ENCODE peak calls at places on chromosomes 2 and 18, in four cellular contexts. I is HFF-Myc, H is AG08396, W is MM.1S. S is an unnamed sample.

GRCh38 chr2:45256867-45257641 is 247.8 kb upstream of the SIX2 start:
- DNase-seq in I (no peak), H (no peak), W (no peak), S (no peak)

GRCh38 chr2:144912206-144912605 is 392.3 kb upstream of the ZEB2 start:
- DNase-seq in I (no peak), H (no peak), W (no peak), S (no peak)

GRCh38 chr18:72674710-72675109 is 130.6 kb upstream of the CBLN2 start:
- DNase-seq in I (no peak), H (no peak), W (no peak), S (no peak)

GRCh38 chr2:23788100-23788499 is 138.8 kb downstream of the ATAD2B start:
- DNase-seq in I (no peak), H (no peak), W (no peak), S (no peak)

GRCh38 chr2:237471457-237472186 is 15.4 kb upstream of the MLPH start:
- DNase-seq in I (no peak), H (peak), W (peak), S (peak)

GRCh38 chr2:59025157-59025757 is 784.1 kb upstream of the FANCL start:
- DNase-seq in I (peak), H (peak), W (no peak), S (peak)

GRCh38 chr2:183665976-183666375 is 541.7 kb downstream of the NUP35 start:
- DNase-seq in I (no peak), H (no peak), W (peak), S (no peak)

GRCh38 chr2:38377501-38378258 is 607 bp upstream of the ATL2 start:
- DNase-seq in I (peak), H (peak), W (peak), S (no peak)

GRCh38 chr2:30847841-30848240 is 40.6 kb upstream of the CAPN13 start:
- DNase-seq in I (no peak), H (no peak), W (no peak), S (no peak)

GRCh38 chr2:201185863-201186262 is 2.9 kb downstream of the CASP10 start:
- DNase-seq in I (no peak), H (no peak), W (no peak), S (peak)

GRCh38 chr18:59547691-59548182 is 149.5 kb downstream of the CCBE1 start:
- DNase-seq in I (no peak), H (peak), W (peak), S (peak)

GRCh38 chr18:50507120-50507590 is 52.7 kb upstream of the MAPK4 start:
- DNase-seq in I (no peak), H (no peak), W (peak), S (peak)

GRCh38 chr2:173903611-173904394 is 61.4 kb downstream of the SP3 start:
- DNase-seq in I (no peak), H (no peak), W (no peak), S (no peak)

GRCh38 chr2:26631401-26631800 is 9.8 kb downstream of the CIB4 start:
- DNase-seq in I (no peak), H (no peak), W (no peak), S (no peak)

GRCh38 chr2:215594766-215595165 is 158.9 kb upstream of the FN1 start:
- DNase-seq in I (no peak), H (no peak), W (no peak), S (no peak)

GRCh38 chr2:58739033-58739432 is 497.9 kb upstream of the FANCL start:
- DNase-seq in I (no peak), H (no peak), W (no peak), S (no peak)

GRCh38 chr18:9925369-9925768 is 11.6 kb downstream of the VAPA start:
- DNase-seq in I (no peak), H (no peak), W (no peak), S (no peak)

GRCh38 chr2:39119732-39120520 is 925 bp downstream of the SOS1 start:
- DNase-seq in I (no peak), H (peak), W (peak), S (peak)

GRCh38 chr2:173751245-173751975 is 213.8 kb downstream of the SP3 start:
- DNase-seq in I (no peak), H (no peak), W (no peak), S (no peak)

GRCh38 chr18:77102246-77103040 is 30.1 kb downstream of the MBP start:
- DNase-seq in I (peak), H (peak), W (peak), S (no peak)

GRCh38 chr2:120342451-120342850 is 3.5 kb upstream of the INHBB start:
- DNase-seq in I (no peak), H (no peak), W (no peak), S (no peak)

GRCh38 chr2:98909381-98910211 is 26.4 kb downstream of the CRACDL start:
- DNase-seq in I (peak), H (peak), W (no peak), S (peak)

GRCh38 chr18:22541232-22541631 is 123.5 kb upstream of the CTAGE1 start:
- DNase-seq in I (no peak), H (no peak), W (no peak), S (no peak)

S was measured in RPMI8226.